ENCODE peak calls at places on chromosomes 5 and 9, in six cellular contexts. One of them, this sample, is unnamed.

GRCh38 chr5:157459715-157460599 is at the start of gene NIPAL4:
- DNase-seq in stomach: no peak
- DNase-seq in PC-9: no peak
- DNase-seq in activated CD8-positive, alpha-beta T cell treated with anti-CD3 and anti-CD28 coated beads for 36 hours: peak; percentile 53
- DNase-seq in neuronal stem cell: no peak
- DNase-seq in GM19239: no peak
- DNase-seq in this sample: no peak

GRCh38 chr5:127040779-127041520 is 10.6 kb upstream of the MARCHF3 start:
- DNase-seq in activated CD8-positive, alpha-beta T cell treated with anti-CD3 and anti-CD28 coated beads for 36 hours: no peak
- DNase-seq in GM19239: no peak
- DNase-seq in stomach: peak; percentile 28
- DNase-seq in neuronal stem cell: no peak
- DNase-seq in PC-9: no peak
- DNase-seq in this sample: no peak

GRCh38 chr5:77882670-77883257 is 106.6 kb upstream of the TBCA start:
- DNase-seq in stomach: no peak
- DNase-seq in activated CD8-positive, alpha-beta T cell treated with anti-CD3 and anti-CD28 coated beads for 36 hours: peak; percentile 72
- DNase-seq in GM19239: no peak
- DNase-seq in PC-9: no peak
- DNase-seq in neuronal stem cell: no peak
- DNase-seq in this sample: no peak

GRCh38 chr9:88319936-88320747 is 68.1 kb upstream of the SPIN1 start:
- DNase-seq in PC-9: no peak
- DNase-seq in stomach: no peak
- DNase-seq in activated CD8-positive, alpha-beta T cell treated with anti-CD3 and anti-CD28 coated beads for 36 hours: no peak
- DNase-seq in GM19239: no peak
- DNase-seq in neuronal stem cell: no peak
- DNase-seq in this sample: no peak

GRCh38 chr5:116375926-116376325 is 198.7 kb downstream of the SEMA6A start:
- DNase-seq in neuronal stem cell: no peak
- DNase-seq in activated CD8-positive, alpha-beta T cell treated with anti-CD3 and anti-CD28 coated beads for 36 hours: no peak
- DNase-seq in GM19239: no peak
- DNase-seq in PC-9: no peak
- DNase-seq in stomach: no peak
- DNase-seq in this sample: no peak

GRCh38 chr5:115100556-115100955 is 69.2 kb downstream of the TRIM36 start:
- DNase-seq in GM19239: no peak
- DNase-seq in activated CD8-positive, alpha-beta T cell treated with anti-CD3 and anti-CD28 coated beads for 36 hours: no peak
- DNase-seq in neuronal stem cell: no peak
- DNase-seq in stomach: no peak
- DNase-seq in PC-9: no peak
- DNase-seq in this sample: no peak

GRCh38 chr9:130442746-130443455 is 1.9 kb upstream of the ASS1 start:
- DNase-seq in neuronal stem cell: no peak
- DNase-seq in stomach: no peak
- DNase-seq in activated CD8-positive, alpha-beta T cell treated with anti-CD3 and anti-CD28 coated beads for 36 hours: no peak
- DNase-seq in GM19239: no peak
- DNase-seq in PC-9: no peak
- DNase-seq in this sample: no peak

GRCh38 chr5:50745221-50745620 is 78.8 kb downstream of the PARP8 start:
- DNase-seq in GM19239: no peak
- DNase-seq in neuronal stem cell: no peak
- DNase-seq in PC-9: no peak
- DNase-seq in stomach: no peak
- DNase-seq in activated CD8-positive, alpha-beta T cell treated with anti-CD3 and anti-CD28 coated beads for 36 hours: no peak
- DNase-seq in this sample: no peak

GRCh38 chr9:5712651-5713360 is 83.9 kb downstream of the RIC1 start:
- DNase-seq in PC-9: no peak
- DNase-seq in neuronal stem cell: no peak
- DNase-seq in activated CD8-positive, alpha-beta T cell treated with anti-CD3 and anti-CD28 coated beads for 36 hours: no peak
- DNase-seq in GM19239: no peak
- DNase-seq in stomach: no peak
- DNase-seq in this sample: no peak

GRCh38 chr5:65163698-65164097 is 318.0 kb downstream of the ADAMTS6 start:
- DNase-seq in neuronal stem cell: no peak
- DNase-seq in activated CD8-positive, alpha-beta T cell treated with anti-CD3 and anti-CD28 coated beads for 36 hours: no peak
- DNase-seq in stomach: no peak
- DNase-seq in GM19239: no peak
- DNase-seq in PC-9: no peak
- DNase-seq in this sample: no peak

GRCh38 chr9:27888661-27889295 is 315.5 kb upstream of the C9orf72 start:
- DNase-seq in GM19239: peak; percentile 19
- DNase-seq in PC-9: no peak
- DNase-seq in neuronal stem cell: no peak
- DNase-seq in activated CD8-positive, alpha-beta T cell treated with anti-CD3 and anti-CD28 coated beads for 36 hours: peak; percentile 76
- DNase-seq in stomach: peak; percentile 25
- DNase-seq in this sample: peak; percentile 7

GRCh38 chr5:74865293-74865798 is 841 bp downstream of the FAM169A start:
- DNase-seq in stomach: no peak
- DNase-seq in neuronal stem cell: no peak
- DNase-seq in activated CD8-positive, alpha-beta T cell treated with anti-CD3 and anti-CD28 coated beads for 36 hours: no peak
- DNase-seq in GM19239: no peak
- DNase-seq in PC-9: no peak
- DNase-seq in this sample: no peak

GRCh38 chr5:3622961-3623360 is 27.3 kb downstream of the IRX1 start:
- DNase-seq in PC-9: no peak
- DNase-seq in neuronal stem cell: no peak
- DNase-seq in stomach: no peak
- DNase-seq in activated CD8-positive, alpha-beta T cell treated with anti-CD3 and anti-CD28 coated beads for 36 hours: no peak
- DNase-seq in GM19239: no peak
- DNase-seq in this sample: no peak

GRCh38 chr9:78235296-78235770 is 542 bp upstream of the CEP78 start:
- DNase-seq in PC-9: no peak
- DNase-seq in activated CD8-positive, alpha-beta T cell treated with anti-CD3 and anti-CD28 coated beads for 36 hours: no peak
- DNase-seq in neuronal stem cell: no peak
- DNase-seq in stomach: no peak
- DNase-seq in GM19239: no peak
- DNase-seq in this sample: no peak

GRCh38 chr5:107424461-107424860 is 246.3 kb downstream of the EFNA5 start:
- DNase-seq in GM19239: no peak
- DNase-seq in neuronal stem cell: no peak
- DNase-seq in activated CD8-positive, alpha-beta T cell treated with anti-CD3 and anti-CD28 coated beads for 36 hours: no peak
- DNase-seq in PC-9: no peak
- DNase-seq in stomach: no peak
- DNase-seq in this sample: no peak

GRCh38 chr5:59555596-59555995 is 337.9 kb downstream of the PDE4D start:
- DNase-seq in neuronal stem cell: no peak
- DNase-seq in stomach: no peak
- DNase-seq in activated CD8-positive, alpha-beta T cell treated with anti-CD3 and anti-CD28 coated beads for 36 hours: no peak
- DNase-seq in PC-9: no peak
- DNase-seq in GM19239: no peak
- DNase-seq in this sample: no peak

GRCh38 chr9:37749129-37749528 is 4.5 kb upstream of the TRMT10B start:
- DNase-seq in neuronal stem cell: no peak
- DNase-seq in PC-9: no peak
- DNase-seq in GM19239: no peak
- DNase-seq in stomach: no peak
- DNase-seq in activated CD8-positive, alpha-beta T cell treated with anti-CD3 and anti-CD28 coated beads for 36 hours: no peak
- DNase-seq in this sample: no peak

This sample was measured in HCT116.